ENCODE peak calls at places on chromosomes 5 and 9, in seven cellular contexts. A is SW 1271; S is stimulated activated effector memory CD8-positive, alpha-beta T cell treated with anti-CD3 and anti-CD28 coated beads, Interleukin-12 subunit alpha, Interleukin-12 subunit beta, amount 100 ng/mL, for 72 hours; R is HTR-8/SVneo; H is neuronal stem cell; C is non-pigmented ciliary epithelial cell; Y is AG09319. E is an unnamed sample.

GRCh38 chr5:53323943-53324642 is 156.3 kb upstream of the FST start:
- DNase-seq in C (no peak), R (no peak), Y (no peak), H (no peak), A (peak), S (no peak), E (no peak)

GRCh38 chr5:96816430-96816939 is 8.7 kb upstream of the ERAP1 start:
- DNase-seq in S (no peak), R (no peak), Y (no peak), H (no peak), C (no peak), A (no peak), E (no peak)

GRCh38 chr9:132367613-132368305 is 13.0 kb upstream of the SETX start:
- DNase-seq in A (no peak), C (no peak), Y (no peak), R (no peak), H (no peak), S (no peak), E (no peak)

GRCh38 chr5:90889325-90889600 is 330.7 kb downstream of the ADGRV1 start:
- DNase-seq in C (no peak), A (no peak), Y (no peak), H (no peak), S (no peak), R (no peak), E (no peak)

GRCh38 chr9:29830815-29831214 is 2257.5 kb upstream of the C9orf72 start:
- DNase-seq in S (no peak), A (no peak), H (peak), C (peak), R (no peak), Y (no peak), E (peak)

GRCh38 chr9:135925496-135926133 is 18.3 kb upstream of the CAMSAP1 start:
- DNase-seq in H (no peak), Y (no peak), A (no peak), C (no peak), S (peak), R (no peak), E (no peak)

GRCh38 chr5:32309766-32310165 is 3.0 kb downstream of the MTMR12 start:
- DNase-seq in A (no peak), H (no peak), R (no peak), S (no peak), C (no peak), Y (no peak), E (no peak)

GRCh38 chr5:142520885-142521284 is 165.0 kb downstream of the FGF1 start:
- DNase-seq in H (no peak), R (no peak), C (no peak), A (no peak), S (no peak), Y (no peak), E (no peak)

GRCh38 chr5:158648631-158649030 is 451.1 kb downstream of the EBF1 start:
- DNase-seq in A (no peak), S (no peak), C (no peak), H (no peak), Y (no peak), R (no peak), E (no peak)